ENCODE peak calls at places on chromosome 19, in seven cellular contexts. B is kidney glomerular epithelial cell; I is cardiac fibroblast; Q is stimulated activated CD8-positive, alpha-beta memory T cell treated with anti-CD3 and anti-CD28 coated beads, Interleukin-15, amount 100 ng/mL, for 48 hours; G is nephron progenitor cell; F is activated CD4-positive, alpha-beta T cell treated with anti-CD3 and anti-CD28 coated beads, Interleukin-2, amount 50 U/mL, for 4 hours; E is lower leg skin. A is an unnamed sample.

GRCh38 chr19:1379126-1379905 is 4.4 kb upstream of the NDUFS7 start:
- DNase-seq in B (no peak), I (no peak), Q (no peak), G (no peak), F (no peak), E (no peak), A (no peak)

GRCh38 chr19:7494416-7495098 is 5.7 kb upstream of the PEX11G start:
- DNase-seq in B (no peak), I (peak; percentile 52), Q (no peak), G (peak; percentile 31), F (no peak), E (no peak), A (no peak)

GRCh38 chr19:48348039-48348438 is 15.7 kb downstream of the TMEM143 start:
- DNase-seq in B (no peak), I (peak; percentile 36), Q (no peak), G (no peak), F (no peak), E (no peak), A (no peak)

GRCh38 chr19:18417250-18418033 is 1.8 kb upstream of the SSBP4 start:
- DNase-seq in B (peak; percentile 65), I (peak; percentile 95), Q (no peak), G (peak; percentile 78), F (no peak), E (peak; percentile 95), A (no peak)

GRCh38 chr19:10835089-10835753 is 791 bp downstream of the TMED1 start:
- DNase-seq in B (no peak), I (no peak), Q (no peak), G (no peak), F (no peak), E (peak; percentile 89), A (peak; percentile 98)

GRCh38 chr19:40303765-40304164 is 18.6 kb upstream of the AKT2 start:
- DNase-seq in B (no peak), I (no peak), Q (no peak), G (no peak), F (no peak), E (no peak), A (no peak)

GRCh38 chr19:10683064-10683426 is 18.2 kb upstream of the QTRT1 start:
- DNase-seq in B (no peak), I (no peak), Q (no peak), G (no peak), F (no peak), E (no peak), A (no peak)

GRCh38 chr19:10736189-10736588 is 18.3 kb downstream of the DNM2 start:
- DNase-seq in B (no peak), I (no peak), Q (no peak), G (no peak), F (no peak), E (no peak), A (no peak)

GRCh38 chr19:5801796-5802616 is 2.9 kb upstream of the NRTN start:
- DNase-seq in B (no peak), I (peak; percentile 43), Q (no peak), G (peak; percentile 88), F (no peak), E (no peak), A (no peak)

GRCh38 chr19:51695702-51696315 is 2.7 kb downstream of the SPACA6 start:
- DNase-seq in B (no peak), I (no peak), Q (no peak), G (no peak), F (no peak), E (peak; percentile 50), A (no peak)

GRCh38 chr19:30158067-30158892 is 213.9 kb upstream of the ZNF536 start:
- DNase-seq in B (no peak), I (no peak), Q (no peak), G (no peak), F (no peak), E (peak; percentile 40), A (no peak)